ENCODE peak calls at places on chromosomes 1 and 21, in seven cellular contexts. J is sigmoid colon; P is kidney; I is right lobe of liver; Q is CD8-positive, alpha-beta memory T cell; M is ovary; U is cardiac muscle cell. C is an unnamed sample. For H3K9me3, the result is how much of the 10 kb centered on the place peaks cover.

GRCh38 chr1:24536391-24536840 is 19.5 kb upstream of the NCMAP start:
- DNase-seq in J (no peak), P (peak), I (no peak), Q (peak), M (no peak), U (peak), C (peak)

GRCh38 chr1:205056188-205056611 is 13.2 kb downstream of the CNTN2 start:
- DNase-seq in J (no peak), P (peak), I (no peak), Q (no peak), M (no peak), U (no peak), C (no peak)

GRCh38 chr1:156124557-156125483 is 10.3 kb downstream of the LMNA start:
- DNase-seq in J (no peak), P (peak), I (no peak), Q (peak), M (no peak), U (no peak), C (peak)

GRCh38 chr1:200314085-200314750 is 95.6 kb downstream of the ZNF281 start:
- DNase-seq in J (no peak), P (no peak), I (no peak), Q (no peak), M (no peak), U (no peak), C (no peak)

GRCh38 chr21:29610960-29611359 is 312.2 kb downstream of the BACH1 start:
- DNase-seq in J (no peak), P (no peak), I (no peak), Q (no peak), M (no peak), U (no peak), C (no peak)

GRCh38 chr1:216750031-216750627 is 26.9 kb upstream of the ESRRG start:
- DNase-seq in J (no peak), P (no peak), I (no peak), Q (no peak), M (no peak), U (peak), C (peak)

GRCh38 chr1:185241127-185241526 is 75.9 kb downstream of the IVNS1ABP start:
- DNase-seq in J (no peak), P (no peak), I (no peak), Q (no peak), M (no peak), U (peak), C (no peak)

GRCh38 chr1:244603498-244603897 is 49.4 kb upstream of the DESI2 start:
- DNase-seq in J (no peak), P (no peak), I (no peak), Q (peak), M (no peak), U (peak), C (no peak)

GRCh38 chr1:45272943-45273342 is 53.8 kb upstream of the HPDL start:
- DNase-seq in J (no peak), P (no peak), I (no peak), Q (no peak), M (no peak), U (no peak), C (no peak)

GRCh38 chr1:56799605-56800398 is 19.4 kb downstream of the FYB2 start:
- DNase-seq in J (no peak), P (no peak), I (no peak), Q (no peak), M (no peak), U (no peak), C (no peak)

GRCh38 chr21:25934771-25935224 is 200.0 kb downstream of the GABPA start:
- DNase-seq in J (peak), P (peak), I (peak), Q (no peak), M (no peak), U (no peak), C (no peak)

GRCh38 chr1:94110021-94110761 is 10.8 kb downstream of the ABCA4 start:
- DNase-seq in J (no peak), P (no peak), I (no peak), Q (no peak), M (no peak), U (no peak), C (no peak)

GRCh38 chr21:24727803-24728425 is 879.4 kb downstream of the MRPL39 start:
- DNase-seq in J (no peak), P (no peak), I (no peak), Q (no peak), M (no peak), U (no peak), C (no peak)

GRCh38 chr1:28243685-28244439 is 7.9 kb downstream of the ATP5IF1 start:
- DNase-seq in J (no peak), P (no peak), I (no peak), Q (peak), M (no peak), U (no peak), C (no peak)

GRCh38 chr1:9058465-9058864 is 11.0 kb downstream of the SLC2A5 start:
- DNase-seq in J (no peak), P (no peak), I (no peak), Q (no peak), M (no peak), U (no peak), C (no peak)

GRCh38 chr1:163528710-163529348 is 207.1 kb downstream of the NUF2 start:
- DNase-seq in J (no peak), P (no peak), I (no peak), Q (no peak), M (peak), U (peak), C (peak)

GRCh38 chr1:222935239-222935900 is 120.5 kb downstream of the DISP1 start:
- DNase-seq in J (no peak), P (no peak), I (no peak), Q (no peak), M (no peak), U (no peak), C (no peak)

GRCh38 chr1:207867136-207868081 is 43.5 kb downstream of the CD34 start:
- DNase-seq in J (peak), P (peak), I (peak), Q (peak), M (peak), U (no peak), C (peak)

GRCh38 chr1:147209825-147210821 is 15.0 kb downstream of the FMO5 start:
- DNase-seq in J (no peak), P (no peak), I (no peak), Q (no peak), M (no peak), U (no peak), C (no peak)

GRCh38 chr1:66033781-66034180 is 241.1 kb downstream of the PDE4B start:
- DNase-seq in J (no peak), P (no peak), I (no peak), Q (no peak), M (no peak), U (no peak), C (no peak)

GRCh38 chr1:168556647-168557046 is 12.8 kb upstream of the XCL2 start:
- DNase-seq in J (no peak), P (no peak), I (no peak), Q (no peak), M (no peak), U (no peak), C (no peak)

DNA sequence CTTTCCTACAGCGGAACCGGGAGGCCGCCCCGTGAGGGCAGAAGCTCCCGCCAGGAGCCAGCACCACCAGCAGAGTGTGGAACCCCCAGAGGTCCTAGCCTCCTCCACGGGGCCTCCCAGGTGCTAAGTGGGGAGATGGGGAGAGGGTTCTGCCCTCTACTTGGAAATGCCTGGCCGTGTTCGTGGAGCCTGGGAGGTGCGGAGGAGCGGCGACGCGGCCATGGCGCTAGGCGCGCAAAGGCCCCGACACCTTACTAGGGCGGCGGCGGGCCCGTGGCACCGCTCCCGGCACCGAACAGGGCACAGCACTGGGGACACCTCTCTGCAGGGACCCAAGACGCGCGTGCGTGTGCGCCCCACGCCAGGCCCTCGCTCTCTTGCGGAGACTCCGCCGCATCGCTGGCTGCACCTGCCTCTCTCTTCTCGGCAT is 1.3 kb upstream of the CACNA1E start:
- DNase-seq in J (no peak), P (peak), I (no peak), Q (no peak), M (no peak), U (no peak), C (no peak)
- H3K4me3 ChIP-seq in J (no peak), P (no peak), I (no peak), Q (no peak), M (no peak), U (no peak), C (peak)

GRCh38 chr1:152878042-152878441 is at the start of gene SMCP:
- DNase-seq in J (no peak), P (no peak), I (no peak), Q (no peak), M (no peak), U (no peak), C (peak)
- H3K9me3 ChIP-seq in J (under half), P (under half), I (under half), Q (under half), M (under half), U (under half), C (under half)

DNA sequence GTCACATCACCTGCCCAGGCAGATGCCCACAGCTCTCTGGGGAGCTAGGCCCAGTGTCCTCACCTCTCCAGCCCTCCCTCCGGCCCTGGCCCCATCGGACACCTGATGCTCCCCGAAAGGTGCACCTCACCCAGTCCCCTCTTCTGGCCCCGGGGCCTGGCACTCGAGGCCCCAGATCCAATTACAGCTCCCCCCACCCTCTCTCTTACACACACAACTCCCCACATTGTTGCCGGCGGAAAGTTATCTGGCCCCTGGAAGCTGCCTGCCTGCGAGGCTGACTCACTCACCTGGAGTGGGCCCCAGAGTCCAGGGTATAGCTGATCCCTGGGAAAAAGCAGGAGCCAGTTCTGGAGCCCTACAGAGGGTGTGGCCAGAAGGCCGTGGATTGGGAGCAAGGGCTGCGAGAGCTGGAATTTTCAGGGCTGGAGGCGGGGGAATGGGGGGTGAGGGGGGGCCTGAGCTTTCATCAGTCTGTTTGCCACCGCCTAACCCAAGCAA is 1.1 kb downstream of the FBXO2 start:
- DNase-seq in J (no peak), P (no peak), I (peak), Q (no peak), M (no peak), U (no peak), C (no peak)
- H3K4me3 ChIP-seq in J (no peak), P (no peak), I (no peak), Q (no peak), M (no peak), U (no peak), C (no peak)

DNA sequence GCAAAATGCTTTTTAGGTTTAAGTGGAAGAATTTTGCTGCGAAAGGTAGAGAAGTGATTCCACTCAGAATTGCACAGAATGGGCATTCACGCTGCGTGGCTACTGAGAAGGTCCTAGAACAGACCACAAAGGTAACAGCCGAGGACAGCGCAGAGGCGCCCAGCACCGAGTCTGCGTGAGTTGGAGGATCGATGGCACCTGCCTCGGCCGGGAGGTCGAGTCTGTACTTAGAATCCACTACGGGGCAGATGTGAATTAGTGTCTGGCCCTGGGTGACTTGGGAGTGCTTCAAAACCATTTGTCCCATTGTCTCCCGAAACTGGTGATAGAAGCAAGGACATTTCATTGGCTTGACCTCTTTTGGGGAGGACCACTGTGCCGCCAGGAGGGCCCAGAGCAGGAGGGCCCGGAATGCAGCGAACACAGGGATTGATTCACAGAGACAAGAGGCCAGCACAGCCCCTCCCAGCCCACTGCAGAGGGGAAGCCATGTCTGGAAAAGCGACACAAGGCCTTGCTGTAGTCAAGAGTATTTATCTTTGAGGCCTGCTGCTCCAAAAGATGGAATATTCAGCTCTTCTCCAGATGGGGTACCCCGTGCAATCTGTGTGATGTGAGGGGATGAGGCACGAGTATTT is 35.0 kb upstream of the TTC34 start:
- DNase-seq in J (no peak), P (peak), I (no peak), Q (no peak), M (no peak), U (no peak), C (no peak)
- H3K9me3 ChIP-seq in J (under half), P (under half), I (under half), Q (under half), M (under half), U (under half), C (under half)